ENCODE peak calls at places on chromosomes 12 and 14, in six cellular contexts. T is cardiac muscle cell, R is GM06990, S is adrenal gland, H is fibroblast of the aortic adventitia, N is keratinocyte. F is an unnamed sample.
A peak's percentile ranks its signal among the peaks of the same experiment; 100 is the strongest.

GRCh38 chr12:98574110-98574509 is 19.4 kb upstream of the SLC25A3 start:
- DNase-seq in T (no peak), R (no peak), S (no peak), H (no peak), N (no peak), F (no peak)

GRCh38 chr12:53726342-53726741 is 910 bp downstream of the CALCOCO1 start:
- DNase-seq in T (no peak), R (no peak), S (no peak), H (no peak), N (no peak), F (no peak)

GRCh38 chr12:13425766-13426165 is 229.2 kb downstream of the EMP1 start:
- DNase-seq in T (peak; percentile 36), R (no peak), S (no peak), H (peak; percentile 28), N (peak; percentile 25), F (peak; percentile 90)

GRCh38 chr12:124396544-124397398 is 101.9 kb downstream of the RFLNA start:
- DNase-seq in T (no peak), R (no peak), S (peak; percentile 88), H (no peak), N (no peak), F (no peak)

GRCh38 chr12:75322464-75322863 is 7.7 kb downstream of the CAPS2 start:
- DNase-seq in T (peak; percentile 15), R (no peak), S (no peak), H (peak; percentile 49), N (no peak), F (peak; percentile 33)

GRCh38 chr14:75084513-75084912 is 15.1 kb downstream of the ZC2HC1C start:
- DNase-seq in T (no peak), R (no peak), S (no peak), H (no peak), N (no peak), F (no peak)

GRCh38 chr12:6038160-6038559 is 86.3 kb downstream of the VWF start:
- DNase-seq in T (peak; percentile 84), R (no peak), S (peak; percentile 58), H (peak; percentile 70), N (peak; percentile 41), F (no peak)

GRCh38 chr14:105197274-105197673 is 16.2 kb upstream of the NUDT14 start:
- DNase-seq in T (peak; percentile 67), R (no peak), S (no peak), H (peak; percentile 86), N (no peak), F (no peak)

GRCh38 chr12:3022961-3023360 is 54.2 kb upstream of the TSPAN9 start:
- DNase-seq in T (no peak), R (no peak), S (no peak), H (no peak), N (no peak), F (no peak)

GRCh38 chr12:76123301-76124212 is 39.1 kb upstream of the NAP1L1 start:
- DNase-seq in T (peak; percentile 42), R (no peak), S (no peak), H (peak; percentile 75), N (no peak), F (no peak)

GRCh38 chr14:67911506-67911905 is 91.9 kb downstream of the RAD51B start:
- DNase-seq in T (no peak), R (no peak), S (no peak), H (peak; percentile 58), N (no peak), F (no peak)

GRCh38 chr12:59067068-59067467 is 146.8 kb upstream of the LRIG3 start:
- DNase-seq in T (peak; percentile 38), R (no peak), S (no peak), H (peak; percentile 49), N (peak; percentile 75), F (no peak)

GRCh38 chr14:63897706-63898105 is 44.9 kb downstream of the SYNE2 start:
- DNase-seq in T (peak; percentile 85), R (no peak), S (no peak), H (peak; percentile 78), N (no peak), F (peak; percentile 37)

GRCh38 chr12:44296624-44297197 is 460.8 kb downstream of the TMEM117 start:
- DNase-seq in T (no peak), R (no peak), S (no peak), H (no peak), N (no peak), F (no peak)

GRCh38 chr12:112102127-112102526 is 6.5 kb downstream of the NAA25 start:
- DNase-seq in T (no peak), R (no peak), S (no peak), H (no peak), N (no peak), F (no peak)

GRCh38 chr12:112096070-112096469 is 12.5 kb downstream of the NAA25 start:
- DNase-seq in T (no peak), R (no peak), S (no peak), H (no peak), N (no peak), F (no peak)

GRCh38 chr12:112097641-112098040 is 10.9 kb downstream of the NAA25 start:
- DNase-seq in T (no peak), R (no peak), S (no peak), H (no peak), N (no peak), F (no peak)

GRCh38 chr12:112091563-112091962 is 17.0 kb downstream of the NAA25 start:
- DNase-seq in T (no peak), R (no peak), S (no peak), H (no peak), N (no peak), F (no peak)

GRCh38 chr12:112096667-112097066 is 11.9 kb downstream of the NAA25 start:
- DNase-seq in T (peak; percentile 14), R (no peak), S (no peak), H (peak; percentile 49), N (peak; percentile 69), F (peak; percentile 24)
- H3K4me3 ChIP-seq in T (no peak overlapping the region), R (peak overlapping the region; percentile 29), S (no peak overlapping the region), H (no peak overlapping the region), N (no peak overlapping the region), F (no peak overlapping the region)

GRCh38 chr12:89347325-89347829 is 4.9 kb downstream of the DUSP6 start:
- DNase-seq in T (peak; percentile 17), R (no peak), S (no peak), H (no peak), N (no peak), F (no peak)
- H3K4me3 ChIP-seq in T (no peak overlapping the region), R (no peak overlapping the region), S (no peak overlapping the region), H (no peak overlapping the region), N (peak overlapping the region; percentile 84), F (peak overlapping the region; percentile 7)

GRCh38 chr14:24182110-24182882 is 6.3 kb downstream of the IPO4 start:
- DNase-seq in T (no peak), R (no peak), S (no peak), H (no peak), N (no peak), F (no peak)
- H3K4me3 ChIP-seq in T (no peak overlapping the region), R (no peak overlapping the region), S (no peak overlapping the region), H (no peak overlapping the region), N (no peak overlapping the region), F (no peak overlapping the region)

GRCh38 chr12:848519-849191 is 96.3 kb downstream of the WNK1 start:
- DNase-seq in T (peak; percentile 19), R (no peak), S (no peak), H (peak; percentile 73), N (no peak), F (no peak)

GRCh38 chr12:846376-846775 is 94.0 kb downstream of the WNK1 start:
- DNase-seq in T (no peak), R (no peak), S (no peak), H (no peak), N (no peak), F (no peak)

GRCh38 chr12:849192-849527 is 96.8 kb downstream of the WNK1 start:
- DNase-seq in T (no peak), R (no peak), S (no peak), H (no peak), N (no peak), F (no peak)

GRCh38 chr12:843609-844008 is 91.2 kb downstream of the WNK1 start:
- DNase-seq in T (peak; percentile 49), R (no peak), S (no peak), H (peak; percentile 21), N (no peak), F (peak; percentile 17)
- H3K4me3 ChIP-seq in T (no peak overlapping the region), R (no peak overlapping the region), S (no peak overlapping the region), H (no peak overlapping the region), N (no peak overlapping the region), F (no peak overlapping the region)

GRCh38 chr14:100374270-100374669 is 51.1 kb downstream of the SLC25A47 start:
- DNase-seq in T (no peak), R (no peak), S (peak; percentile 13), H (no peak), N (no peak), F (no peak)
- H3K4me3 ChIP-seq in T (no peak overlapping the region), R (peak overlapping the region; percentile 79), S (no peak overlapping the region), H (peak overlapping the region; percentile 98), N (no peak overlapping the region), F (peak overlapping the region; percentile 72)

DNA sequence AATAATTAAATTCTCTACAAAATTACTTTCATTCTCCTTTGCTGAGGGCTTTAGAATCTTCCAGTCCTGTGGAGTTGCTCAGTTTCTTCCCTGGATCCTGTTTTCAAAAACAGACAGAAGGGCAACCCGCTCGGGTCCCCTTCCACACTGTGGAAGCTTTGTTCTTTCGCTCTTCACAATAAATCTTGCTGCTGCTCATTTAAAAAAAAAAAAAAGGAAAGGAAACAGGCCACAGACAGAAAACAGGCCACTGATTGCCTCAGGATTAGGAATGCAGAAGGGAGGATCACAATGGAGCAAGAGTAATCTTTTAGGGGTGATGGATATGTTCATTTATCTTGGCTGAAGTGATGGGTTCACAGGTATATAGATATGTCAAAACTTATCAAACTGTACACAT is 29.5 kb upstream of the HIGD1C start:
- DNase-seq in T (peak; percentile 80), R (no peak), S (no peak), H (peak; percentile 77), N (no peak), F (no peak)
- H3K4me3 ChIP-seq in T (no peak overlapping the region), R (no peak overlapping the region), S (no peak overlapping the region), H (no peak overlapping the region), N (no peak overlapping the region), F (no peak overlapping the region)

GRCh38 chr14:93343797-93344196 is 3.2 kb upstream of the COX8C start:
- DNase-seq in T (no peak), R (no peak), S (no peak), H (no peak), N (no peak), F (no peak)
- H3K4me3 ChIP-seq in T (no peak overlapping the region), R (no peak overlapping the region), S (no peak overlapping the region), H (no peak overlapping the region), N (no peak overlapping the region), F (no peak overlapping the region)

DNA sequence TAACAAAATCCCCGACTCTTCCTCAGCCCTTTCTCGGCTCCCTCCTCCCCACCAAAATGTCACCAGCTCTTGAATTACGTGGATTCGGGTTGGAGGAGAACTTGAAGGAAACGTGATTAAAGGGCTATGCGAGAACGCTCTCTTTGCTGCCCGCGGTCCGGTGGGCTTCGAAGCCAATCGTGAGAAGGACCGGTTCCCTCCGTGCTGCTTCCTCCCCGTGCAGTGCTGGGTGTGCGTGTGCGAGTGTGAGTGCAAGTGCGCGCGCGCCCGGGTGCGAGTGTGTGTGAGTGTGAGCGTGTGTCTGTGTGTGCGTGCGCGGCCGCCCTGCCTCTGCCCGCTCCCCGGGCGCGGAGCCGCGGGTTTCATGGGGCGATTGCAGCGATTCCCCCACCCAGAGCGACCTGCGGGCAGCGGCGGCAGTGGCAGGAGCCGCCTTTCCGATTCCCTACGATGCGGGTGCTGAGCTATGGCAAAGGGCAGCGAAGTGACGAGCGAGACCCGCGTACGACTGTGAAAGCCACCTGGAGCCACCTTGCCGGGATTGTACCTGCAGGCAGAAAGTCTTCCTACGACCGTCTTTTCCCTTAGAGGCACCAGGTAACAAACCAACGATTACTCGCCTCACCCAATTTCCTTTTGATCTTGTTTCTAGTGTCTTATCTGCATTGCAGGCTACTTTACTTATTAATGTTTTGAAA is 1.4 kb downstream of the LRFN5 start:
- DNase-seq in T (no peak), R (no peak), S (no peak), H (peak; percentile 21), N (no peak), F (no peak)
- H3K4me3 ChIP-seq in T (peak overlapping the region; percentile 80), R (no peak overlapping the region), S (no peak overlapping the region), H (peak overlapping the region; percentile 81), N (no peak overlapping the region), F (peak overlapping the region; percentile 78)